ENCODE peak calls at places on chromosomes 4 and X, in five cellular contexts. Z is Panc1, Y is fibroblast of lung, F is choroid plexus epithelial cell, X is HCT116. C is an unnamed sample.

GRCh38 chrX:154401045-154401799 is 3.0 kb downstream of the RPL10 start:
- DNase-seq in Z (no peak), Y (peak), F (peak), X (no peak), C (peak)

GRCh38 chrX:69158166-69159040 is 6.8 kb downstream of the PJA1 start:
- DNase-seq in Z (peak), Y (peak), F (peak), X (no peak), C (peak)

GRCh38 chrX:65707153-65707552 is 39.7 kb downstream of the MSN start:
- DNase-seq in Z (no peak), Y (no peak), F (no peak), X (no peak), C (no peak)

GRCh38 chr4:179112441-179113170 is 1670.4 kb upstream of the AGA start:
- DNase-seq in Z (no peak), Y (peak), F (no peak), X (no peak), C (no peak)

GRCh38 chr4:10272511-10272910 is 155.9 kb upstream of the WDR1 start:
- DNase-seq in Z (no peak), Y (no peak), F (no peak), X (no peak), C (no peak)

GRCh38 chrX:46727445-46727844 is 31.5 kb downstream of the SLC9A7 start:
- DNase-seq in Z (no peak), Y (peak), F (peak), X (no peak), C (no peak)

GRCh38 chr4:75432683-75433082 is 81.5 kb downstream of the RCHY1 start:
- DNase-seq in Z (peak), Y (no peak), F (peak), X (peak), C (peak)

GRCh38 chrX:103183912-103184311 is 31.0 kb upstream of the BEX4 start:
- DNase-seq in Z (no peak), Y (no peak), F (no peak), X (no peak), C (no peak)

GRCh38 chrX:2552621-2553297 is 52.0 kb upstream of the DHRSX start:
- DNase-seq in Z (no peak), Y (no peak), F (peak), X (no peak), C (peak)

GRCh38 chr4:41146716-41147506 is 67.4 kb downstream of the APBB2 start:
- DNase-seq in Z (no peak), Y (peak), F (no peak), X (no peak), C (no peak)

GRCh38 chr4:40247350-40247749 is 50.5 kb downstream of the RHOH start:
- DNase-seq in Z (no peak), Y (no peak), F (no peak), X (no peak), C (no peak)

GRCh38 chr4:94038195-94038594 is 169.5 kb upstream of the SMARCAD1 start:
- DNase-seq in Z (no peak), Y (no peak), F (peak), X (no peak), C (no peak)

GRCh38 chr4:24794916-24795665 is at the start of gene SOD3:
- DNase-seq in Z (no peak), Y (peak), F (peak), X (no peak), C (peak)

GRCh38 chr4:1321486-1321885 is 25.5 kb upstream of the UVSSA start:
- DNase-seq in Z (no peak), Y (no peak), F (no peak), X (no peak), C (no peak)

GRCh38 chrX:49071877-49072711 is 1.7 kb downstream of the PRAF2 start:
- DNase-seq in Z (no peak), Y (peak), F (peak), X (no peak), C (peak)

GRCh38 chrX:13092455-13092941 is 48.1 kb upstream of the FAM9C start:
- DNase-seq in Z (no peak), Y (no peak), F (no peak), X (no peak), C (no peak)

GRCh38 chr4:180542445-180543100 is 1700.6 kb upstream of the TENM3 start:
- DNase-seq in Z (no peak), Y (peak), F (peak), X (peak), C (no peak)

GRCh38 chrX:9037296-9037695 is 3.4 kb upstream of the FAM9B start:
- DNase-seq in Z (no peak), Y (no peak), F (no peak), X (no peak), C (no peak)

GRCh38 chr4:153969542-153969941 is 180.7 kb upstream of the SFRP2 start:
- DNase-seq in Z (no peak), Y (no peak), F (no peak), X (no peak), C (no peak)

GRCh38 chrX:96685205-96686099 is 810 bp downstream of the DIAPH2 start:
- DNase-seq in Z (no peak), Y (peak), F (peak), X (no peak), C (peak)

GRCh38 chr4:67869580-67870190 is 14.1 kb downstream of the TMPRSS11D start:
- DNase-seq in Z (no peak), Y (no peak), F (no peak), X (no peak), C (no peak)

GRCh38 chr4:121726642-121727268 is 30.0 kb upstream of the ANXA5 start:
- DNase-seq in Z (peak), Y (peak), F (peak), X (peak), C (peak)

GRCh38 chrX:39890807-39891206 is 207.0 kb downstream of the BCOR start:
- DNase-seq in Z (no peak), Y (no peak), F (no peak), X (no peak), C (no peak)

GRCh38 chrX:65712005-65712861 is 44.8 kb downstream of the MSN start:
- DNase-seq in Z (no peak), Y (peak), F (no peak), X (no peak), C (no peak)

GRCh38 chrX:151801980-151802379 is 67.4 kb downstream of the CNGA2 start:
- DNase-seq in Z (no peak), Y (no peak), F (no peak), X (no peak), C (no peak)

GRCh38 chrX:38985375-38985774 is 184.1 kb downstream of the MID1IP1 start:
- DNase-seq in Z (no peak), Y (peak), F (peak), X (no peak), C (no peak)

GRCh38 chrX:108735680-108736508 is 469 bp downstream of the IRS4 start:
- DNase-seq in Z (no peak), Y (peak), F (peak), X (no peak), C (no peak)

GRCh38 chrX:134631404-134632346 is 26.6 kb downstream of the PLAC1 start:
- DNase-seq in Z (no peak), Y (peak), F (peak), X (no peak), C (no peak)

GRCh38 chr4:189022441-189023035 is 883.3 kb downstream of the TRIML1 start:
- DNase-seq in Z (no peak), Y (peak), F (no peak), X (no peak), C (peak)

GRCh38 chrX:29666361-29666760 is 549.0 kb upstream of the MAGEB2 start:
- DNase-seq in Z (no peak), Y (no peak), F (peak), X (no peak), C (no peak)

GRCh38 chr4:23888421-23889319 is 1.2 kb downstream of the PPARGC1A start:
- DNase-seq in Z (no peak), Y (peak), F (peak), X (no peak), C (no peak)

GRCh38 chrX:2370436-2370835 is 130.3 kb downstream of the DHRSX start:
- DNase-seq in Z (no peak), Y (no peak), F (no peak), X (no peak), C (peak)

GRCh38 chr4:24583451-24584174 is 741 bp downstream of the DHX15 start:
- DNase-seq in Z (no peak), Y (peak), F (peak), X (peak), C (peak)

GRCh38 chrX:100606753-100607152 is 22.0 kb downstream of the TNMD start:
- DNase-seq in Z (no peak), Y (no peak), F (no peak), X (no peak), C (no peak)

GRCh38 chrX:110671068-110671803 is 124.4 kb downstream of the CHRDL1 start:
- DNase-seq in Z (no peak), Y (peak), F (no peak), X (no peak), C (peak)

GRCh38 chrX:110669572-110669971 is 126.0 kb downstream of the CHRDL1 start:
- DNase-seq in Z (no peak), Y (no peak), F (no peak), X (no peak), C (no peak)

GRCh38 chrX:110667706-110668105 is 127.9 kb downstream of the CHRDL1 start:
- DNase-seq in Z (no peak), Y (no peak), F (no peak), X (no peak), C (no peak)

GRCh38 chrX:110665223-110665622 is 130.4 kb downstream of the CHRDL1 start:
- DNase-seq in Z (no peak), Y (no peak), F (no peak), X (no peak), C (no peak)

DNA sequence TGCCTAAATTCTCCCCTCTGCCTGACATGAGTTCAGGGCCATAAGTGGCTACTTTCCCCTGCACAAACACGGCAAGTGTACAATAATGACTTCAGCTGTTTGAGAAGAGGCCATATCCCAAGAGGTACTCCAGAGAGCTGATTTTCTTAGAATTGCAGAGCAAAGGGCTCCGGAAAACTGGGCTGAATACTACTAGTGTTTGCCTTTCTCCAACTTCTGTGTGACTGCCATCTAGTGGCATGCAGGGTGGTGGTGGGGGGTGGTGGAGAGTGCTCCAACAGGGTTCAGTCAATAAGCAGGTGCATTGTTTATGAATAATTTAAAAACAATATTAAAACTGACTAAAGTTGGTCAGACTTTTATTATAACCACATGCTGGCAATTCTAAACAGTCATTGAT is 130.0 kb downstream of the CHRDL1 start:
- DNase-seq in Z (no peak), Y (peak), F (peak), X (no peak), C (peak)
- TF ChIP-seq CTCF in Z (peak), Y (peak), F (peak), X (peak), C (peak)

GRCh38 chr4:4860381-4860802 is 927 bp downstream of the MSX1 start:
- DNase-seq in Z (no peak), Y (no peak), F (no peak), X (no peak), C (peak)
- TF ChIP-seq CTCF in Z (no peak), Y (no peak), F (no peak), X (no peak), C (no peak)

GRCh38 chr4:44210750-44211149 is 237.9 kb downstream of the KCTD8 start:
- DNase-seq in Z (no peak), Y (no peak), F (no peak), X (no peak), C (no peak)
- TF ChIP-seq CTCF in Z (no peak), Y (no peak), F (no peak), X (no peak), C (no peak)

GRCh38 chrX:119218198-119218597 is 17.9 kb upstream of the PGRMC1 start:
- DNase-seq in Z (no peak), Y (peak), F (peak), X (no peak), C (peak)
- TF ChIP-seq CTCF in Z (peak), Y (peak), F (no peak), X (peak), C (peak)

C was measured in HFFc6.